ENCODE peak calls at places on chromosomes 12 and 14, in nine cellular contexts. Y is ovary, K is A673, I is transverse colon, R is A549, H is cardiac muscle cell, D is hepatocyte, U is right lobe of liver, F is K562. V is an unnamed sample.
A peak's percentile ranks its signal among the peaks of the same experiment; 100 is the strongest.

GRCh38 chr12:105493091-105493615 is 162.7 kb downstream of the C12orf75 start:
- DNase-seq in U (no peak), F (no peak), K (no peak), D (no peak), Y (no peak), H (no peak), I (no peak), R (no peak), V (no peak)

GRCh38 chr12:6872073-6873048 is 742 bp downstream of the SPSB2 start:
- DNase-seq in K (peak; percentile 90), F (peak; percentile 59), I (peak; percentile 91), Y (peak; percentile 92), D (peak; percentile 93), R (peak; percentile 78), H (peak; percentile 91), U (peak; percentile 86), V (peak; percentile 92)

GRCh38 chr14:103282932-103283331 is 51.1 kb upstream of the EIF5 start:
- DNase-seq in Y (no peak), H (no peak), F (no peak), D (no peak), I (no peak), K (no peak), U (no peak), R (no peak), V (no peak)

GRCh38 chr14:73170686-73171085 is 34.4 kb downstream of the PSEN1 start:
- DNase-seq in D (no peak), U (no peak), I (no peak), F (no peak), Y (no peak), R (no peak), K (no peak), H (no peak), V (no peak)

GRCh38 chr14:102370305-102370809 is 7.6 kb downstream of the TECPR2 start:
- DNase-seq in Y (no peak), R (no peak), I (no peak), F (no peak), K (no peak), H (peak; percentile 55), U (no peak), D (peak; percentile 15), V (no peak)

GRCh38 chr14:23358553-23359166 is 6.0 kb upstream of the SLC22A17 start:
- DNase-seq in D (no peak), K (no peak), I (no peak), F (no peak), Y (no peak), R (no peak), H (no peak), U (peak; percentile 33), V (no peak)

GRCh38 chr14:35213869-35214387 is 78.3 kb upstream of the PSMA6 start:
- DNase-seq in H (no peak), K (no peak), Y (no peak), D (no peak), U (no peak), R (no peak), I (no peak), F (no peak), V (no peak)

GRCh38 chr14:26596722-26597030 is 1.2 kb downstream of the NOVA1 start:
- DNase-seq in H (peak; percentile 41), R (no peak), Y (peak; percentile 32), F (no peak), U (no peak), I (peak; percentile 9), K (peak; percentile 29), D (peak; percentile 11), V (peak; percentile 17)

GRCh38 chr14:96225745-96226151 is 21.1 kb downstream of the BDKRB2 start:
- DNase-seq in I (peak; percentile 76), R (no peak), H (peak; percentile 55), U (no peak), Y (no peak), D (peak; percentile 61), K (no peak), F (no peak), V (peak; percentile 71)

GRCh38 chr12:79546461-79547043 is 144.2 kb downstream of the PAWR start:
- DNase-seq in K (no peak), D (no peak), I (no peak), U (no peak), R (no peak), Y (no peak), H (no peak), F (no peak), V (no peak)

GRCh38 chr14:35159742-35160409 is 37.5 kb downstream of the PRORP start:
- DNase-seq in D (peak; percentile 79), H (no peak), I (no peak), Y (no peak), K (peak; percentile 70), U (no peak), R (peak; percentile 85), F (no peak), V (no peak)

GRCh38 chr12:95815635-95816212 is 25.2 kb upstream of the NTN4 start:
- DNase-seq in R (peak; percentile 43), Y (no peak), D (peak; percentile 26), F (no peak), H (no peak), I (no peak), U (no peak), K (peak; percentile 53), V (no peak)

GRCh38 chr14:103056322-103057027 is 874 bp downstream of the CDC42BPB start:
- DNase-seq in I (peak; percentile 76), K (peak; percentile 92), D (peak; percentile 87), R (peak; percentile 57), U (peak; percentile 82), F (peak; percentile 62), Y (peak; percentile 77), H (peak; percentile 70), V (peak; percentile 91)

GRCh38 chr12:11500861-11501230 is 105.5 kb upstream of the PRB2 start:
- DNase-seq in K (no peak), R (no peak), I (no peak), H (no peak), Y (no peak), F (no peak), U (no peak), D (no peak), V (no peak)

GRCh38 chr14:92680781-92681650 is 67.4 kb downstream of the LGMN start:
- DNase-seq in Y (peak; percentile 81), U (peak; percentile 73), K (peak; percentile 81), F (peak; percentile 66), R (peak; percentile 76), D (peak; percentile 86), H (peak; percentile 79), I (peak; percentile 85), V (peak; percentile 74)

GRCh38 chr12:46082473-46082872 is 92.1 kb upstream of the SCAF11 start:
- DNase-seq in R (no peak), I (no peak), F (no peak), U (no peak), Y (no peak), D (no peak), H (no peak), K (no peak), V (no peak)
- H3K9me3 ChIP-seq in R (peaks cover 13% of the 10 kb centered on the region), I (peaks cover 8% of the 10 kb centered on the region), F (no peaks in the 10 kb centered on the region), U (no peaks in the 10 kb centered on the region), Y (no peaks in the 10 kb centered on the region), D (peaks cover 4% of the 10 kb centered on the region), H (no peaks in the 10 kb centered on the region), K (peaks cover 19% of the 10 kb centered on the region), V (peaks cover 3% of the 10 kb centered on the region)

DNA sequence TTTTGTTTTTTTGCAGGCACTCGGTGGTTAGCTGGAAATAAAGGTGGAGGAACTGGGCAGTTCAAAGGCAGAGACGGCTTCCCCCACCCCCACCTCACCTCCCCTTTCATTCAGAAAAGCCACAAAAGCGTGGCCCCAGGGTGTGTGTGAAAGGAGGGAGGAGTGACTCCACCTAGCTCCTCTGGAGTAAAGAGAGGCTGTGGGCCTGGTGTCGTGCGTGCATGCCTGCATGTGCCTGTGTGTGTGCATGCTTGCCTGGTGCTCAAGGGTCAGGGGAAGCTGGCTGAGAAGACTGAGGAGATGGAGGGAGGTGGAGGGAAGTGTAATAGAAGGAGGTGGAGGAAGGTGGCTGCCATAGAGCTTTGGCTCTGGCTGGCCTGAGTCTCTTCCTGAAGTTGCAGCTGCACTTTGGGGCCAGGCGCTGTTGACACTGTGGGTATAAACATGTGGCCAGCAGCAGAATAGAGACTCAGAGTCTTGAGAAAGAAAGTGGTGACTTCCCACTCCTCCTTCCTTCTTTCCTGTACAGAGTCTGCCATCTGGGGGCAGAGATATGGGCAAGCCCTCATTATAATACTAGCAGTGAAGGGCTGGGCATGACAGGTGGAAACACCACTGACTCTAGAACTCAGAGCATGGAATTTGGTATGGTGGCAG is 36.9 kb upstream of the SINHCAF start:
- DNase-seq in H (peak; percentile 11), D (peak; percentile 49), R (no peak), U (no peak), F (peak; percentile 23), I (peak; percentile 65), K (no peak), Y (no peak), V (no peak)
- TF ChIP-seq CTCF in H (no peak), D (peak; percentile 26), R (no peak), U (no peak), F (no peak), I (peak; percentile 18), K (no peak), Y (no peak), V (no peak)

GRCh38 chr14:106807493-106807892 is 1281.1 kb downstream of the TMEM121 start:
- DNase-seq in U (no peak), R (no peak), K (no peak), H (no peak), F (no peak), D (no peak), I (no peak), Y (no peak), V (no peak)

GRCh38 chr14:106808907-106809306 is 1282.5 kb downstream of the TMEM121 start:
- DNase-seq in U (no peak), Y (no peak), D (no peak), K (no peak), F (no peak), I (no peak), R (no peak), H (no peak), V (no peak)

GRCh38 chr14:106809615-106810014 is 1283.2 kb downstream of the TMEM121 start:
- DNase-seq in U (no peak), H (no peak), F (no peak), I (no peak), D (no peak), K (no peak), R (no peak), Y (no peak), V (no peak)

GRCh38 chr14:106811167-106811566 is 1284.8 kb downstream of the TMEM121 start:
- DNase-seq in K (no peak), I (no peak), F (no peak), U (no peak), D (no peak), Y (no peak), H (no peak), R (no peak), V (no peak)

DNA sequence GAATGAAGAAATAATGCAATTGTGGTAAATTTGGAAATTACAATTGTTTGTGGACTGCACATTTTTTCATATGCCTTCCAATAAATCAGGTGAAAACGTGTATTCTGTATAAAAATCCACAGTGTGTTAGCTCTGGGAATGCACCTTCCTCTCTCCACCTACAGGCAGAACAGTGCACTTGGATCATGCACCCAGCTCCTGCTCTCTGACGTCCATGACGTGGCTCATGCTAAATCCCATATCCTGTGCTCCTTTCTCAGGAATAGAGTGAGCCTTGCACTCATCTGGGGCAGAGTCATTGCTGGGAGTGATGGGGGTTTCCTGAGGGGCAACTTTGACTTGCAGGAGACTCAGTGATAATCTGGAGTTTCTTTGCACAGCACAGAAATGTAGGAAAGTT is 1282.1 kb downstream of the TMEM121 start:
- DNase-seq in Y (no peak), U (no peak), H (no peak), K (no peak), F (no peak), D (no peak), I (no peak), R (no peak), V (no peak)
- H3K9me3 ChIP-seq in Y (no peaks in the 10 kb centered on the region), U (no peaks in the 10 kb centered on the region), H (no peaks in the 10 kb centered on the region), K (no peaks in the 10 kb centered on the region), F (no peaks in the 10 kb centered on the region), D (peaks cover 3% of the 10 kb centered on the region), I (no peaks in the 10 kb centered on the region), R (no peaks in the 10 kb centered on the region), V (no peaks in the 10 kb centered on the region)

GRCh38 chr12:3882896-3883564 is 9.8 kb upstream of the PARP11 start:
- DNase-seq in K (peak; percentile 21), U (no peak), F (no peak), R (peak; percentile 22), H (peak; percentile 44), I (no peak), Y (no peak), D (peak; percentile 48), V (no peak)
- TF ChIP-seq CTCF in K (peak; percentile 43), U (peak; percentile 42), F (no peak), R (no peak), H (peak; percentile 40), I (no peak), Y (no peak), D (peak; percentile 44), V (peak; percentile 31)

V was measured in BE2C.